ENCODE peak calls at places on chromosomes 13 and 19, in eight cellular contexts. One of them, this sample, is unnamed. For H3K27me3, the result is how much of the 10 kb centered on the place peaks cover.

GRCh38 chr13:88068975-88069374 is 397.8 kb downstream of the SLITRK5 start:
- DNase-seq in uterus: no peak
- DNase-seq in Peyer's patch: no peak
- DNase-seq in heart left ventricle: no peak
- DNase-seq in spleen: peak
- DNase-seq in IMR-90: no peak
- DNase-seq in neural progenitor cell: peak
- DNase-seq in CD4-positive, alpha-beta memory T cell: no peak
- DNase-seq in this sample: no peak

GRCh38 chr19:15101479-15102082 is 5.6 kb upstream of the SYDE1 start:
- DNase-seq in neural progenitor cell: peak
- DNase-seq in spleen: no peak
- DNase-seq in uterus: no peak
- DNase-seq in CD4-positive, alpha-beta memory T cell: peak
- DNase-seq in IMR-90: peak
- DNase-seq in Peyer's patch: peak
- DNase-seq in heart left ventricle: no peak
- DNase-seq in this sample: no peak

GRCh38 chr13:111202745-111203144 is 87.6 kb downstream of the ARHGEF7 start:
- DNase-seq in heart left ventricle: peak
- DNase-seq in Peyer's patch: peak
- DNase-seq in CD4-positive, alpha-beta memory T cell: peak
- DNase-seq in IMR-90: peak
- DNase-seq in neural progenitor cell: no peak
- DNase-seq in uterus: peak
- DNase-seq in spleen: no peak
- DNase-seq in this sample: no peak

GRCh38 chr13:106532111-106532929 is 3.1 kb downstream of the EFNB2 start:
- DNase-seq in spleen: peak
- DNase-seq in IMR-90: peak
- DNase-seq in uterus: no peak
- DNase-seq in CD4-positive, alpha-beta memory T cell: no peak
- DNase-seq in Peyer's patch: no peak
- DNase-seq in neural progenitor cell: peak
- DNase-seq in heart left ventricle: no peak
- DNase-seq in this sample: no peak

GRCh38 chr19:4870025-4870700 is 2.7 kb upstream of the PLIN3 start:
- DNase-seq in spleen: peak
- DNase-seq in CD4-positive, alpha-beta memory T cell: no peak
- DNase-seq in uterus: peak
- DNase-seq in IMR-90: peak
- DNase-seq in heart left ventricle: peak
- DNase-seq in Peyer's patch: no peak
- DNase-seq in neural progenitor cell: no peak
- DNase-seq in this sample: no peak

GRCh38 chr19:40234429-40235237 is 8.1 kb upstream of the CCNP start:
- DNase-seq in IMR-90: no peak
- DNase-seq in Peyer's patch: no peak
- DNase-seq in CD4-positive, alpha-beta memory T cell: no peak
- DNase-seq in spleen: no peak
- DNase-seq in heart left ventricle: no peak
- DNase-seq in neural progenitor cell: no peak
- DNase-seq in uterus: no peak
- DNase-seq in this sample: no peak

GRCh38 chr13:28181413-28181812 is 43.1 kb downstream of the PAN3 start:
- DNase-seq in IMR-90: peak
- DNase-seq in uterus: no peak
- DNase-seq in CD4-positive, alpha-beta memory T cell: no peak
- DNase-seq in heart left ventricle: no peak
- DNase-seq in spleen: no peak
- DNase-seq in neural progenitor cell: no peak
- DNase-seq in Peyer's patch: no peak
- DNase-seq in this sample: no peak

GRCh38 chr13:32902898-32903297 is 113.3 kb upstream of the KL start:
- DNase-seq in CD4-positive, alpha-beta memory T cell: no peak
- DNase-seq in IMR-90: peak
- DNase-seq in uterus: peak
- DNase-seq in heart left ventricle: peak
- DNase-seq in Peyer's patch: no peak
- DNase-seq in spleen: no peak
- DNase-seq in neural progenitor cell: peak
- DNase-seq in this sample: peak

DNA sequence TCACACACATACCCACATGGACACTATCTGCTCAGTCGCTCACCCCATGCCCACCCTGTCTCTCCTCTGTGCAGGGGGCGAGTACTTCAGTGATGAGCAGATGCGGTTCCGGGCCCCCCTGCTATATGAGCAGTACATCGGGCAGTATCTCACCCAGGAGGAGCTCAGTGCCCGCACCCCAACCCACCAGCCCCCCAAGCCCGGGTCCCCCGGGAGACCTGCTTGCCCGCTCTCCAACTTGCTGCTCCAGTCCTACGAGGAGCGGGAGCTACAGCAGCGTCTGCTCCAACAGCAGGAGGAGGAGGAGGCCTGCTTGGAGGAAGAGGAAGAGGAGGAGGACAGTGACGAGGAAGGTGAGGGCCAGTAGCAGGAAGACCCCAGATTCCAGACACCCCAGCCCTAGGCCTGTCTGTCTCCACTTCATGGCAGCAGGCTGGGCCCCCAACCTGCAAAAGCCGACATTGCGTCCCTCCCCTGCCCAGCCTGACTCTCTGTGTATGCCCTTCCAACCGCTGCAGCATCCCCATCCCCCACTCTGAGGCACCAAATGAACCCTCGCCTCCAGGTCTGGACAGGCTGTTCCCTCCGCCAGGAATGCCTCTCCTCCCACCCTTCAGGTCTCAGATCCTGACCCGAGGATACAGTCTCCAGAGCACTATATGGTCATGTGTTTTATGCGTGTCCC is 9.7 kb downstream of the CCDC97 start:
- DNase-seq in heart left ventricle: no peak
- DNase-seq in uterus: no peak
- DNase-seq in Peyer's patch: no peak
- DNase-seq in IMR-90: no peak
- DNase-seq in neural progenitor cell: no peak
- DNase-seq in CD4-positive, alpha-beta memory T cell: no peak
- DNase-seq in spleen: no peak
- DNase-seq in this sample: no peak
- H3K27me3 ChIP-seq in heart left ventricle: under half
- H3K27me3 ChIP-seq in uterus: under half
- H3K27me3 ChIP-seq in Peyer's patch: under half
- H3K27me3 ChIP-seq in IMR-90: under half
- H3K27me3 ChIP-seq in neural progenitor cell: under half
- H3K27me3 ChIP-seq in CD4-positive, alpha-beta memory T cell: under half
- H3K27me3 ChIP-seq in spleen: under half
- H3K27me3 ChIP-seq in this sample: under half

GRCh38 chr19:10517361-10517759 is at the start of gene S1PR5:
- DNase-seq in heart left ventricle: peak
- DNase-seq in IMR-90: no peak
- DNase-seq in spleen: no peak
- DNase-seq in neural progenitor cell: peak
- DNase-seq in Peyer's patch: no peak
- DNase-seq in CD4-positive, alpha-beta memory T cell: no peak
- DNase-seq in uterus: no peak
- DNase-seq in this sample: no peak
- H3K27me3 ChIP-seq in heart left ventricle: half or more
- H3K27me3 ChIP-seq in IMR-90: half or more
- H3K27me3 ChIP-seq in spleen: half or more
- H3K27me3 ChIP-seq in neural progenitor cell: half or more
- H3K27me3 ChIP-seq in Peyer's patch: under half
- H3K27me3 ChIP-seq in CD4-positive, alpha-beta memory T cell: under half
- H3K27me3 ChIP-seq in uterus: under half
- H3K27me3 ChIP-seq in this sample: half or more

GRCh38 chr19:50978772-50979390 is 4.8 kb downstream of the KLK7 start:
- DNase-seq in Peyer's patch: no peak
- DNase-seq in heart left ventricle: no peak
- DNase-seq in neural progenitor cell: no peak
- DNase-seq in IMR-90: no peak
- DNase-seq in uterus: no peak
- DNase-seq in spleen: no peak
- DNase-seq in CD4-positive, alpha-beta memory T cell: no peak
- DNase-seq in this sample: no peak
- H3K27me3 ChIP-seq in Peyer's patch: under half
- H3K27me3 ChIP-seq in heart left ventricle: under half
- H3K27me3 ChIP-seq in neural progenitor cell: under half
- H3K27me3 ChIP-seq in IMR-90: under half
- H3K27me3 ChIP-seq in uterus: under half
- H3K27me3 ChIP-seq in spleen: under half
- H3K27me3 ChIP-seq in CD4-positive, alpha-beta memory T cell: under half
- H3K27me3 ChIP-seq in this sample: under half

GRCh38 chr13:65336916-65337315 is 1893.2 kb downstream of the PCDH9 start:
- DNase-seq in CD4-positive, alpha-beta memory T cell: no peak
- DNase-seq in neural progenitor cell: no peak
- DNase-seq in heart left ventricle: no peak
- DNase-seq in IMR-90: peak
- DNase-seq in spleen: no peak
- DNase-seq in Peyer's patch: no peak
- DNase-seq in uterus: no peak
- DNase-seq in this sample: no peak

GRCh38 chr13:65330287-65330686 is 1899.8 kb downstream of the PCDH9 start:
- DNase-seq in heart left ventricle: no peak
- DNase-seq in Peyer's patch: no peak
- DNase-seq in spleen: no peak
- DNase-seq in neural progenitor cell: no peak
- DNase-seq in IMR-90: no peak
- DNase-seq in uterus: no peak
- DNase-seq in CD4-positive, alpha-beta memory T cell: no peak
- DNase-seq in this sample: no peak

GRCh38 chr13:65339236-65339635 is 1890.9 kb downstream of the PCDH9 start:
- DNase-seq in uterus: no peak
- DNase-seq in Peyer's patch: no peak
- DNase-seq in spleen: no peak
- DNase-seq in heart left ventricle: no peak
- DNase-seq in CD4-positive, alpha-beta memory T cell: no peak
- DNase-seq in IMR-90: peak
- DNase-seq in neural progenitor cell: no peak
- DNase-seq in this sample: no peak

GRCh38 chr13:65330691-65331090 is 1899.4 kb downstream of the PCDH9 start:
- DNase-seq in CD4-positive, alpha-beta memory T cell: no peak
- DNase-seq in Peyer's patch: no peak
- DNase-seq in uterus: no peak
- DNase-seq in heart left ventricle: no peak
- DNase-seq in neural progenitor cell: no peak
- DNase-seq in spleen: no peak
- DNase-seq in IMR-90: no peak
- DNase-seq in this sample: no peak

DNA sequence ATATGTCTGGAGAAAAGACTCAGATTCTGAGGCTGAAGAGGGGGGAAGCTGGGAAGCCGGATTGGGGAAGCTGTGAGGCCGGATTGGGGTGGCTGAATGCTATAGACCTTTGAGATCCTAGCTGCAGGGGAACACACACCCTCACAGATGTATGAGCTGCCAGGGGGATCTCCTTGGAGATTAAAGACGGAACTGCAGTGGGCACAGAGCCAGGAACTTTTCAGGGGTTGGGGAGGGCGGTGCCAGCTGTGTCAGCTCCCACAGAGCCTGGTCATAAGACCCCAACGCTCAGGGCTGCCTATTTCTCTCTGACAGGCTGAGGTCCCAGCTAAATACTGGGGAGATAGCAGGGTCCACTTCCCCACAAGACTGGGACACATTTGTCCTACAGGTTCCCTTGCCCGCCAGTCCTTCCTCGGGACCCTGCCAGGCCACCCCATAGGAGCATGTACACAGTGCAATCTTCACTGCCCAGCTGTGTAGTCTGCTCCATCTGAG is 1894.0 kb downstream of the PCDH9 start:
- DNase-seq in neural progenitor cell: no peak
- DNase-seq in heart left ventricle: no peak
- DNase-seq in CD4-positive, alpha-beta memory T cell: no peak
- DNase-seq in Peyer's patch: no peak
- DNase-seq in uterus: no peak
- DNase-seq in spleen: no peak
- DNase-seq in IMR-90: no peak
- DNase-seq in this sample: no peak
- H3K27me3 ChIP-seq in neural progenitor cell: under half
- H3K27me3 ChIP-seq in heart left ventricle: under half
- H3K27me3 ChIP-seq in CD4-positive, alpha-beta memory T cell: under half
- H3K27me3 ChIP-seq in Peyer's patch: under half
- H3K27me3 ChIP-seq in uterus: under half
- H3K27me3 ChIP-seq in spleen: under half
- H3K27me3 ChIP-seq in IMR-90: under half
- H3K27me3 ChIP-seq in this sample: under half

GRCh38 chr13:65264066-65264465 is 1966.1 kb downstream of the PCDH9 start:
- DNase-seq in uterus: no peak
- DNase-seq in heart left ventricle: no peak
- DNase-seq in Peyer's patch: no peak
- DNase-seq in IMR-90: no peak
- DNase-seq in CD4-positive, alpha-beta memory T cell: no peak
- DNase-seq in spleen: no peak
- DNase-seq in neural progenitor cell: no peak
- DNase-seq in this sample: no peak

GRCh38 chr13:65265988-65266387 is 1964.1 kb downstream of the PCDH9 start:
- DNase-seq in CD4-positive, alpha-beta memory T cell: no peak
- DNase-seq in spleen: no peak
- DNase-seq in neural progenitor cell: no peak
- DNase-seq in heart left ventricle: no peak
- DNase-seq in Peyer's patch: no peak
- DNase-seq in uterus: no peak
- DNase-seq in IMR-90: no peak
- DNase-seq in this sample: no peak

GRCh38 chr13:65268009-65268408 is 1962.1 kb downstream of the PCDH9 start:
- DNase-seq in uterus: no peak
- DNase-seq in CD4-positive, alpha-beta memory T cell: no peak
- DNase-seq in Peyer's patch: no peak
- DNase-seq in spleen: no peak
- DNase-seq in IMR-90: no peak
- DNase-seq in neural progenitor cell: no peak
- DNase-seq in heart left ventricle: no peak
- DNase-seq in this sample: no peak
- H3K27me3 ChIP-seq in uterus: under half
- H3K27me3 ChIP-seq in CD4-positive, alpha-beta memory T cell: under half
- H3K27me3 ChIP-seq in Peyer's patch: under half
- H3K27me3 ChIP-seq in spleen: under half
- H3K27me3 ChIP-seq in IMR-90: under half
- H3K27me3 ChIP-seq in neural progenitor cell: under half
- H3K27me3 ChIP-seq in heart left ventricle: under half
- H3K27me3 ChIP-seq in this sample: under half

This sample was measured in tibial nerve.